ENCODE peak calls at places on chromosomes 4 and X, in four cellular contexts. F is AG04450, L is heart right ventricle, Y is OCI-LY7. X is an unnamed sample.

GRCh38 chr4:183100827-183101226 is 1.8 kb downstream of the WWC2 start:
- DNase-seq in F (no peak), L (no peak), Y (no peak), X (no peak)

GRCh38 chr4:53015681-53016080 is 153.6 kb downstream of the RASL11B start:
- DNase-seq in F (no peak), L (peak), Y (peak), X (no peak)

GRCh38 chrX:30900227-30900626 is 11.2 kb upstream of the TAB3 start:
- DNase-seq in F (no peak), L (no peak), Y (no peak), X (no peak)

GRCh38 chrX:6021316-6022091 is 207.2 kb downstream of the NLGN4X start:
- DNase-seq in F (no peak), L (no peak), Y (peak), X (no peak)

GRCh38 chrX:69538321-69538876 is 34.3 kb downstream of the NALF2 start:
- DNase-seq in F (peak), L (peak), Y (peak), X (no peak)

GRCh38 chr4:155667538-155668511 is 1.2 kb downstream of the GUCY1A1 start:
- DNase-seq in F (no peak), L (peak), Y (no peak), X (peak)

GRCh38 chrX:133594156-133594555 is 178.9 kb upstream of the GPC4 start:
- DNase-seq in F (no peak), L (no peak), Y (no peak), X (no peak)

GRCh38 chr4:169372791-169373190 is 102.0 kb upstream of the SH3RF1 start:
- DNase-seq in F (no peak), L (no peak), Y (no peak), X (no peak)

GRCh38 chr4:52263612-52264011 is 212.5 kb downstream of the SPATA18 start:
- DNase-seq in F (no peak), L (no peak), Y (no peak), X (no peak)

GRCh38 chrX:151694661-151695582 is at the start of gene PRRG3:
- DNase-seq in F (no peak), L (no peak), Y (no peak), X (no peak)
- H3K4me3 ChIP-seq in F (no peak), L (peak), Y (no peak), X (peak)

DNA sequence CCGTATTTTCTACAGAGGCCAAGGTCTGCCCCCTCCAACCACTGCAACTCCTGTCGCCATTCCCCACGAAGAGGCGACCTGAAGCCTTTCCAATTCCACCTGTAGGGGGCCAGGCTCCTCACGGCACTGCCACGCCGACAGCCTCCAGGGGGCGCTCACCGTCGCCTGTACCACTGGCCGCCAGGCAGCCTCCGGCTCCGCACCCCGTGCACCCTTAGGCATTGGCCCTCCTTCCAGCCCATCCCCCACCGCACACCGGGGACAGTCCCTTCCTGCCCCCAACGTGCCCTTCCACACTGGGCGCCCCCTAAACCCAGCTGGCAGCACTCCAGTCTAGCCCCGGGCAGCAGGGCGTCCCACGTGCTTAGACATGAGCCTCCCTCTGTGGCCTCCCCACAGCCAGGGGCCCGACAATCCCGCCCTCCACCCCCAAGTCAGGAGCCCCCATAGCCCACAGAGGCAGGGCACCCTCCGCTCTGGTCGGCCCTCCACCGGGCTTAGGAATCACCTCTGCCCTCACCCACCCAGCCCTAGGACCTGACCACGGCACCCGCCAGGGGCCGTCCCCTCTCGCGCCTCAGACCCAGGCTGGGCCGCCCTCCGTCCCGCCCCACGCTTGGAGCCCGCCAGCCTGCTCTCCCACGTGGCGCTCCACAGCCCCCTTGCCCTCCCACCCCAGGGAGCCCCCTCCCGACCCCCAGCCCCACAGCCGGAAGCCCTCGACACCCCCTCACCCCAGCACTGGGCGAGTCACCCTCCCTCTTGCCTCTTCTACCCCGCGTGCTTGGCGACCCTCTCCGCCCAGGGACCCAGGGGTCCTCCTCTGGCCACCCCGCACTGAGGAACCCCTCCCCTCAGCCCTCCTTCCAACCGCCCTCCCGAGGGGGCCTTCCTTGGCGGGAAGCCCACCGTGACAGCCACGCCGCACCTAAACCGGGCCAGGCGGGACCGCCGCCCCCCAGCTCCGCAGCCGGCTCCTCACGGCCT is 711 bp downstream of the PNMA6E start:
- DNase-seq in F (no peak), L (no peak), Y (peak), X (peak)
- H3K27ac ChIP-seq in F (no peak), L (no peak), Y (no peak), X (no peak)

GRCh38 chr4:6693274-6694176 is at the start of gene S100P:
- DNase-seq in F (no peak), L (no peak), Y (no peak), X (no peak)
- H3K4me3 ChIP-seq in F (no peak), L (no peak), Y (no peak), X (no peak)

GRCh38 chrX:13694359-13694758 is 5.4 kb downstream of the RAB9A start:
- DNase-seq in F (no peak), L (no peak), Y (no peak), X (no peak)
- H3K27ac ChIP-seq in F (no peak), L (no peak), Y (peak), X (no peak)

GRCh38 chrX:110055616-110056015 is 52.7 kb downstream of the TMEM164 start:
- DNase-seq in F (no peak), L (no peak), Y (no peak), X (no peak)
- H3K4me3 ChIP-seq in F (no peak), L (no peak), Y (no peak), X (no peak)

DNA sequence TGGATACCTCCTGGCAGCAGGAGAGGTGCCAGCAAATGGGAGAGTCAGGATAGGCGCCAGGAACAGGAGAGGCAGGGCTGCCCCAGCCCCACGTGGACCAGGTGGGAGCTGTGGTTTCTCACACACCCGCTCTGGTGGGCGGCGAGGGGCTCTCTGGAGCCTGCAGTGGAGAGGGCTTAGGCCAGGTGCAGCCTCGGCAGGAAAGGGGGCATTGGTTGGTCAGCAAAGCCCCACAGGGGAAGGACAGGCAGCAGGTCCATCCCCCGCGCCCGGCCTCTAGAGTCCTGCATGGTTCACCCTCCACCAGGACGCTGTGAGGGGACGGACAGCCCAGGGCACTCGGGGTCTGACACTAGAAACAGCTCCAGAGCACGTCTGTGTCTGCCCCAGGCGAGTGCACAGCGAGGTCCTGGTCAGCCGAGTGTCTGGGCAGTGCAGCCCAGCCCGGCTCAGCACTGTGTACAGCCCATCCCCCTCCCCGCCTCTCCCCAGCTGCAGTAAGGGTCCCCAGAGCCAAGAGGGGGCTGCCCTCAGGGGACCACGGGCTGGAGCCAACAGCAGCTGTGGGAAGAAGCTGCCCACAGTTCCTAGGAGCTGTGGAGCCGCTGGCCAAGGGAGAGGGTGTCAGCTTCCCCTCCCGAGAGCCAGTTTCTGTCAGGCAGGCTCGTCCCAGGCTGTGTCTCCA is 8.2 kb downstream of the ATP5ME start:
- DNase-seq in F (no peak), L (no peak), Y (no peak), X (no peak)
- H3K27ac ChIP-seq in F (no peak), L (no peak), Y (no peak), X (peak)

GRCh38 chrX:10109695-10110094 is 47.1 kb upstream of the CLCN4 start:
- DNase-seq in F (no peak), L (peak), Y (no peak), X (peak)

GRCh38 chrX:10110984-10111363 is 45.8 kb upstream of the CLCN4 start:
- DNase-seq in F (no peak), L (no peak), Y (no peak), X (no peak)

GRCh38 chrX:10112510-10112909 is 44.3 kb upstream of the CLCN4 start:
- DNase-seq in F (no peak), L (no peak), Y (peak), X (no peak)

GRCh38 chrX:10110316-10110932 is 46.4 kb upstream of the CLCN4 start:
- DNase-seq in F (no peak), L (no peak), Y (no peak), X (no peak)

DNA sequence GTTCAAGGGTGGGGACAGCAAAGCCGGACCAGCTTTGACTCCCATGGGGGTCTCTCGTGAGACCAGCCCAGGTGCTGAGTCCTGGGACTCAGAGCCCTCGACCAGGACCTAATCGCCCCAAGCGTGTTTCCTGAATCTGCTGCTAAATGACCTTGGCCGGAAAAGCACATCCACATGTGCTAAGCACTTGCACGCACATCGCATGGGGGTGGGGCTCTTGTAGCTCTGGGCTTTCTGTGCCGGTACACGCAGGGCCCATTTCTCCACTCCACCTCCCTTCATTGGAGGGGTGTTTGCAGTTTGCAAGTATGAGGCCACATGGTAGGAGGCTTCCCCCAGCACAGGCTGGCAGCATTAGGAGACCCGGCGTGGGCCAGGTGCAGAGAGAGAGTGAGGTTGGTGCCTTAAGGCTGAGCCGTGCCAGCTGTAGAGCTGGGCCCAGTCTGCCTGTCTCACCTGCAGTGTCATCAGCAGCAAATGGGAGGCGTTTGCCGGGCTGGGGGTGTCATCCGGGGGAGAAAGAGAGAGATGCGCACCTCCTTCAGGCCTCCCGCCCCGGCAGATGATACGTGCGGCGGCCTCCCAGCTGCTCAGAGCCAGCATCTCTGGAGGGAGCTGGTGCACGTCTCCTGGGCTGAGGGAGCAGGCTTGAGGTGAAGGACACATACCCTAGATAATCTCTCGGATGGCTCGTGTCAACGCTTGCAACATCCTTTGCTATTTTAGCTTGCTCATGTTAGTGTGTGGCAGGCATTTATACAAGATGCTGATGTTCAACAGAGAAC is 45.2 kb upstream of the CLCN4 start:
- DNase-seq in F (no peak), L (peak), Y (peak), X (no peak)
- H3K4me3 ChIP-seq in F (no peak), L (no peak), Y (peak), X (no peak)

GRCh38 chrX:102650903-102651241 is 411 bp upstream of the GPRASP1 start:
- DNase-seq in F (no peak), L (no peak), Y (no peak), X (no peak)
- H3K27ac ChIP-seq in F (no peak), L (no peak), Y (no peak), X (no peak)

GRCh38 chr4:106583108-106583507 is 214.5 kb upstream of the GIMD1 start:
- DNase-seq in F (no peak), L (no peak), Y (no peak), X (no peak)

GRCh38 chr4:106583567-106583966 is 215.0 kb upstream of the GIMD1 start:
- DNase-seq in F (peak), L (no peak), Y (no peak), X (no peak)

GRCh38 chr4:106587558-106587957 is 219.0 kb upstream of the GIMD1 start:
- DNase-seq in F (peak), L (no peak), Y (no peak), X (no peak)

GRCh38 chr4:106585920-106586349 is 217.4 kb upstream of the GIMD1 start:
- DNase-seq in F (no peak), L (no peak), Y (no peak), X (no peak)

GRCh38 chr4:106584590-106584989 is 216.0 kb upstream of the GIMD1 start:
- DNase-seq in F (no peak), L (no peak), Y (no peak), X (no peak)
- H3K4me3 ChIP-seq in F (no peak), L (no peak), Y (no peak), X (no peak)